ENCODE peak calls at places on chromosomes 12 and 14, in five cellular contexts. J is heart right ventricle, F is uterus, Y is aorta, M is heart left ventricle. K is an unnamed sample. For H3K4me1 and H3K36me3, the result is how much of the 10 kb centered on the place peaks cover.

GRCh38 chr12:123062682-123063426 is 82.4 kb downstream of the ARL6IP4 start:
- DNase-seq in F (no peak), J (peak), M (peak), Y (peak), K (no peak)

GRCh38 chr14:59063259-59063658 is 125.2 kb upstream of the DAAM1 start:
- DNase-seq in M (no peak), F (no peak), J (no peak), Y (no peak), K (no peak)

GRCh38 chr12:65602579-65603295 is 221.5 kb upstream of the HMGA2 start:
- DNase-seq in F (peak), M (peak), Y (peak), J (peak), K (peak)

GRCh38 chr12:78651755-78652154 is 212.8 kb upstream of the SYT1 start:
- DNase-seq in Y (no peak), F (no peak), M (no peak), J (no peak), K (no peak)

GRCh38 chr14:64727551-64728071 is 23.4 kb downstream of the PLEKHG3 start:
- DNase-seq in Y (peak), F (no peak), J (no peak), M (no peak), K (no peak)

GRCh38 chr14:62071029-62071428 is 308.8 kb downstream of the SNAPC1 start:
- DNase-seq in F (no peak), J (no peak), Y (no peak), M (no peak), K (no peak)

GRCh38 chr14:90599748-90600507 is 203.1 kb downstream of the CALM1 start:
- DNase-seq in J (no peak), Y (no peak), F (no peak), M (no peak), K (no peak)

GRCh38 chr12:2794261-2794735 is 472 bp upstream of the FKBP4 start:
- DNase-seq in M (peak), J (no peak), F (no peak), Y (no peak), K (no peak)

GRCh38 chr14:55433880-55434804 is 6.3 kb downstream of the TBPL2 start:
- DNase-seq in F (no peak), Y (no peak), J (no peak), M (no peak), K (no peak)

GRCh38 chr12:75480469-75480949 is at the start of gene GLIPR1:
- DNase-seq in M (peak), Y (peak), J (peak), F (peak), K (peak)

GRCh38 chr12:75482636-75483035 is 2.1 kb downstream of the GLIPR1 start:
- DNase-seq in F (no peak), J (no peak), Y (no peak), M (no peak), K (no peak)

GRCh38 chr12:75481013-75481705 is 604 bp downstream of the GLIPR1 start:
- DNase-seq in F (no peak), M (no peak), Y (no peak), J (no peak), K (no peak)

GRCh38 chr12:75483411-75483810 is 2.9 kb downstream of the GLIPR1 start:
- DNase-seq in Y (no peak), M (no peak), J (no peak), F (no peak), K (no peak)

GRCh38 chr12:75481774-75482173 is 1.2 kb downstream of the GLIPR1 start:
- DNase-seq in J (no peak), M (no peak), F (peak), Y (no peak), K (no peak)
- H3K4me1 ChIP-seq in J (under half), M (under half), F (under half), Y (under half), K (under half)

DNA sequence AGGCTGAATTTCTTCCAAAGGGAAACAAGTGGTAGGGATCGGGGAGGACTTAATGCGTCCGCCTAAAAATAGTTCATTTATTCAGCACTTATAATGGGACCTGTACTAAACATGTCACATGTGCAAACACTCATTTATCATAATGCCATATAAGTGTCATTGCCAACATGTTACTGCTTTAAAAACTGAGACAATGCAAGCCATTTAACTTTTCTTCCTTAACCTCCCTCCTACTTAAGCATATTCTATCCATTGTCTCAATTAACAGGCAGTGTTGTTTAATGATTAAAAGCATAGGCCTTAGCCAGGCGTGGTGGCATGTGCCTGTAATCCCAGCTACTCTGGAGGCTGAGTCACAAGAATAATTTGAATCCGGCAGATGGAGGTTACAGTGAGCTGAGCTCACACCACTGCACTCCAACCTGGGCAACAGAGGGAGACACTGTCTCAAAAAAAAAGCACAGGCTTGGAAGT is 13.5 kb upstream of the SCFD1 start:
- DNase-seq in J (no peak), F (no peak), Y (no peak), M (no peak), K (no peak)
- H3K27ac ChIP-seq in J (no peak), F (no peak), Y (no peak), M (no peak), K (peak)

DNA sequence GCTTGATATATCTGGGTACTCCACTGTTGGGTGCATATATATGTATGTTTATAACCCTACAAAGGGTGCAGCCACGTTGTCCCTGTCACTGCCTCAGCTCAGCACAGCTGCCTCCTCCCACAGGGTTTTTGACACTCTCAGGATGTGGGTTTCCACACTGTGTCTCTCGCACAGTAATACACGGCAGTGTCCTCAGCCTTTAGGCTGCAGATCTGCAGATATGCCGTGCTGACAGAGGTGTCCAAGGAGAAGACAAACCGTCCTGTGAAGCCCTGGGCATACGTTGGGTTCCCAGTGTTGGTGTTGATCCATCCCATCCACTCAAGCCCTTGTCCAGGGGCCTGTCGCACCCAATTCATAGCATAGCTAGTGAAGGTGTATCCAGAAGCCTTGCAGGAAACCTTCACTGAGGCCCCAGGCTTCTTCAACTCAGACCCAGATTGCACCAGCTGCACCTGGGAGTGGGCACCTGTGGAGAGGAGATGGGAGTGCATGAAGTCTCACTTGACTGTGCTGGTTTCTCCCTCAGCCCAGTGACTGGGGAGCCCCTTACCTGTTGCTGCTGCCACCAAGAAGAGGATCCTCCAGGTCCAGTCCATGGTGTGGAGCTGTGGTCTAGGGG is 498.7 kb downstream of the TMEM121 start:
- DNase-seq in J (no peak), F (no peak), M (peak), Y (no peak), K (no peak)
- H3K36me3 ChIP-seq in J (under half), F (under half), M (under half), Y (under half), K (under half)

GRCh38 chr12:4282103-4282891 is 8.7 kb downstream of the CCND2 start:
- DNase-seq in M (no peak), F (no peak), J (no peak), Y (no peak), K (no peak)

GRCh38 chr12:4281173-4281654 is 7.7 kb downstream of the CCND2 start:
- DNase-seq in J (no peak), F (peak), Y (no peak), M (no peak), K (no peak)

GRCh38 chr12:4284306-4284705 is 10.7 kb downstream of the CCND2 start:
- DNase-seq in F (no peak), J (no peak), M (no peak), Y (no peak), K (no peak)

GRCh38 chr12:4283512-4284255 is 10.1 kb downstream of the CCND2 start:
- DNase-seq in F (no peak), Y (no peak), J (no peak), M (no peak), K (no peak)

GRCh38 chr12:4282892-4283511 is 9.4 kb downstream of the CCND2 start:
- DNase-seq in M (no peak), F (no peak), Y (no peak), J (no peak), K (no peak)
- H3K4me1 ChIP-seq in M (half or more), F (under half), Y (under half), J (half or more), K (under half)

K was measured in SJSA1.